ENCODE peak calls at places on chromosomes 7 and 10, in eight cellular contexts. S is HT1080, O is lung, A is endothelial cell, H is NCI-H146, X is skeletal muscle cell, U is adrenal gland, L is T-helper 2 cell. Q is an unnamed sample.
A peak's percentile ranks its signal among the peaks of the same experiment; 100 is the strongest.

GRCh38 chr7:56199639-56200038 is 83.4 kb upstream of the NUPR2 start:
- DNase-seq in S (no peak), O (no peak), A (no peak), H (no peak), X (no peak), U (no peak), L (no peak), Q (no peak)

GRCh38 chr7:131621652-131622051 is 65.2 kb upstream of the PODXL start:
- DNase-seq in S (no peak), O (no peak), A (no peak), H (no peak), X (no peak), U (no peak), L (no peak), Q (no peak)

GRCh38 chr7:99407849-99408346 is 499 bp downstream of the PDAP1 start:
- DNase-seq in S (peak; percentile 47), O (peak; percentile 51), A (peak; percentile 24), H (peak; percentile 47), X (peak; percentile 63), U (peak; percentile 82), L (peak; percentile 18), Q (peak; percentile 67)

GRCh38 chr7:82264752-82265305 is 178.7 kb downstream of the CACNA2D1 start:
- DNase-seq in S (no peak), O (no peak), A (no peak), H (peak; percentile 45), X (no peak), U (no peak), L (no peak), Q (no peak)

GRCh38 chr7:54252256-54253035 is 289.7 kb upstream of the VSTM2A start:
- DNase-seq in S (peak; percentile 70), O (no peak), A (no peak), H (no peak), X (no peak), U (no peak), L (no peak), Q (no peak)

GRCh38 chr10:3655528-3655927 is 129.5 kb downstream of the KLF6 start:
- DNase-seq in S (no peak), O (no peak), A (no peak), H (peak; percentile 21), X (no peak), U (no peak), L (no peak), Q (no peak)

GRCh38 chr7:32479574-32480200 is 10.5 kb downstream of the LSM5 start:
- DNase-seq in S (peak; percentile 20), O (no peak), A (peak; percentile 42), H (peak; percentile 30), X (peak; percentile 15), U (peak; percentile 31), L (no peak), Q (peak; percentile 63)

GRCh38 chr7:540579-540978 is 20.9 kb upstream of the PDGFA start:
- DNase-seq in S (no peak), O (no peak), A (no peak), H (no peak), X (no peak), U (no peak), L (no peak), Q (no peak)

GRCh38 chr7:54904986-54905385 is 113.8 kb upstream of the EGFR start:
- DNase-seq in S (no peak), O (no peak), A (no peak), H (no peak), X (no peak), U (no peak), L (no peak), Q (peak; percentile 11)

GRCh38 chr7:76358053-76358477 is 726 bp downstream of the YWHAG start:
- DNase-seq in S (peak; percentile 42), O (peak; percentile 68), A (peak; percentile 31), H (peak; percentile 54), X (no peak), U (peak; percentile 72), L (peak; percentile 37), Q (peak; percentile 51)

GRCh38 chr10:28774051-28774995 is 97.0 kb downstream of the BAMBI start:
- DNase-seq in S (no peak), O (no peak), A (no peak), H (peak; percentile 86), X (no peak), U (peak; percentile 30), L (no peak), Q (no peak)

GRCh38 chr10:131162866-131163265 is 148.7 kb downstream of the TCERG1L start:
- DNase-seq in S (no peak), O (no peak), A (no peak), H (no peak), X (no peak), U (no peak), L (no peak), Q (no peak)

GRCh38 chr10:1198453-1199344 is 142.5 kb downstream of the WDR37 start:
- DNase-seq in S (no peak), O (no peak), A (no peak), H (peak; percentile 80), X (no peak), U (no peak), L (no peak), Q (no peak)

GRCh38 chr7:27936244-27937102 is 196.5 kb downstream of the TAX1BP1 start:
- DNase-seq in S (no peak), O (no peak), A (no peak), H (no peak), X (no peak), U (no peak), L (no peak), Q (no peak)

GRCh38 chr7:149813254-149814035 is 24.7 kb upstream of the ZNF862 start:
- DNase-seq in S (no peak), O (no peak), A (no peak), H (no peak), X (no peak), U (no peak), L (no peak), Q (no peak)

GRCh38 chr10:28381903-28382347 is 79.1 kb upstream of the MPP7 start:
- DNase-seq in S (peak; percentile 78), O (peak; percentile 86), A (peak; percentile 83), H (peak; percentile 59), X (peak; percentile 67), U (peak; percentile 94), L (peak; percentile 71), Q (peak; percentile 84)

GRCh38 chr7:99004216-99004615 is 125.9 kb downstream of the TRRAP start:
- DNase-seq in S (no peak), O (peak; percentile 70), A (no peak), H (no peak), X (no peak), U (no peak), L (no peak), Q (no peak)

GRCh38 chr7:120842131-120842621 is 15.8 kb downstream of the TSPAN12 start:
- DNase-seq in S (no peak), O (no peak), A (no peak), H (peak; percentile 46), X (no peak), U (no peak), L (no peak), Q (no peak)

GRCh38 chr7:22837308-22837707 is 14.7 kb upstream of the TOMM7 start:
- DNase-seq in S (no peak), O (no peak), A (no peak), H (no peak), X (no peak), U (no peak), L (no peak), Q (no peak)

GRCh38 chr7:98078197-98078870 is 28.3 kb upstream of the LMTK2 start:
- DNase-seq in S (no peak), O (no peak), A (no peak), H (peak; percentile 8), X (no peak), U (no peak), L (no peak), Q (no peak)

GRCh38 chr7:41889472-41889871 is 186.6 kb upstream of the INHBA start:
- DNase-seq in S (peak; percentile 10), O (no peak), A (no peak), H (no peak), X (no peak), U (no peak), L (no peak), Q (no peak)

GRCh38 chr10:78744521-78745090 is 324.2 kb upstream of the ZMIZ1 start:
- DNase-seq in S (no peak), O (no peak), A (no peak), H (no peak), X (no peak), U (peak; percentile 75), L (no peak), Q (no peak)

GRCh38 chr7:28024786-28025334 is 155.7 kb downstream of the JAZF1 start:
- DNase-seq in S (no peak), O (no peak), A (no peak), H (no peak), X (no peak), U (no peak), L (no peak), Q (no peak)

Q was measured in MCF 10A.